ENCODE peak calls at places on chromosome 3, in four cellular contexts. T, L, D and G are unnamed samples. For H3K9me3, the result is how much of the 10 kb centered on the place peaks cover.

GRCh38 chr3:135895106-135895733 is 70.3 kb upstream of the PPP2R3A start:
- DNase-seq in D (peak), T (peak), L (peak), G (no peak)

GRCh38 chr3:72347819-72348319 is 500.4 kb downstream of the SHQ1 start:
- DNase-seq in T (peak), L (peak), D (peak), G (no peak)

GRCh38 chr3:65883614-65884013 is 155.1 kb downstream of the MAGI1 start:
- DNase-seq in D (no peak), T (no peak), L (no peak), G (no peak)

GRCh38 chr3:12875857-12876451 is 34.6 kb upstream of the RPL32 start:
- DNase-seq in T (peak), L (no peak), D (no peak), G (no peak)

GRCh38 chr3:192918275-192918588 is 576 bp upstream of the MB21D2 start:
- DNase-seq in D (no peak), T (no peak), L (no peak), G (no peak)

GRCh38 chr3:71083726-71084131 is 499.8 kb downstream of the FOXP1 start:
- DNase-seq in T (no peak), L (no peak), D (no peak), G (no peak)

GRCh38 chr3:25473246-25473645 is 45.2 kb downstream of the RARB start:
- DNase-seq in T (no peak), D (no peak), L (no peak), G (no peak)

GRCh38 chr3:159586587-159587202 is 401.9 kb upstream of the IL12A start:
- DNase-seq in T (peak), D (no peak), L (no peak), G (no peak)

GRCh38 chr3:132417695-132418520 is 606 bp downstream of the DNAJC13 start:
- DNase-seq in L (no peak), D (no peak), T (peak), G (no peak)

GRCh38 chr3:148727242-148727641 is 29.5 kb downstream of the AGTR1 start:
- DNase-seq in L (no peak), T (peak), D (no peak), G (no peak)

GRCh38 chr3:23648326-23648964 is 157.3 kb upstream of the UBE2E1 start:
- DNase-seq in D (no peak), T (no peak), L (no peak), G (no peak)

GRCh38 chr3:25633919-25634318 is 30.8 kb downstream of the TOP2B start:
- DNase-seq in T (no peak), D (no peak), L (no peak), G (no peak)

GRCh38 chr3:102454101-102454625 is 19.3 kb downstream of the ZPLD1 start:
- DNase-seq in L (no peak), T (no peak), D (no peak), G (no peak)

GRCh38 chr3:145623349-145623748 is 537.6 kb downstream of the PLOD2 start:
- DNase-seq in D (no peak), L (no peak), T (no peak), G (no peak)

GRCh38 chr3:4897765-4898453 is 81.3 kb upstream of the BHLHE40 start:
- DNase-seq in D (no peak), T (no peak), L (no peak), G (no peak)

GRCh38 chr3:63193647-63194046 is 84.5 kb upstream of the SYNPR start:
- DNase-seq in T (peak), D (no peak), L (no peak), G (no peak)

GRCh38 chr3:44468572-44469520 is 8.6 kb downstream of the ZNF445 start:
- DNase-seq in L (no peak), T (no peak), D (no peak), G (no peak)

GRCh38 chr3:130760922-130761321 is 14.3 kb upstream of the PIK3R4 start:
- DNase-seq in L (no peak), D (no peak), T (no peak), G (no peak)

GRCh38 chr3:38588276-38588971 is 61.1 kb downstream of the SCN5A start:
- DNase-seq in D (no peak), T (no peak), L (no peak), G (no peak)

DNA sequence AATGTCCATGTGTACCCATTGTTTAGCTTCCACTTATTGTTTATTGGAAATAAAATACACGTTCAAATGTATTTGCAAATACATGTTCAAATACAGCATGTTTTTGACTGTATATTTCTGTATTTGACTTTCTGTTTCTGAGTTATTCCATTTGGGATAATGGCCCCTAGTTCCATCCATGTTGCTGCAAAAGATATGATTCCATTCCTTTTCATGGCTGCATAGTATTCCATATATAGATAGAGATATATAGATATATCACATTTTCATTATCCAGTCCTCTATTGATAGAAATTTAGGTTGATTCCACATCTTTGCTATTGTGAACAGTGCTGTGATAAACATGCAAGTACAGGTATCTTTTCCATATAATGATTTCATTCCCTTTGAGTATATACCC is 241.4 kb upstream of the SOX2 start:
- DNase-seq in T (no peak), L (no peak), D (no peak), G (no peak)
- H3K9me3 ChIP-seq in T (under half), L (under half), D (under half), G (under half)

DNA sequence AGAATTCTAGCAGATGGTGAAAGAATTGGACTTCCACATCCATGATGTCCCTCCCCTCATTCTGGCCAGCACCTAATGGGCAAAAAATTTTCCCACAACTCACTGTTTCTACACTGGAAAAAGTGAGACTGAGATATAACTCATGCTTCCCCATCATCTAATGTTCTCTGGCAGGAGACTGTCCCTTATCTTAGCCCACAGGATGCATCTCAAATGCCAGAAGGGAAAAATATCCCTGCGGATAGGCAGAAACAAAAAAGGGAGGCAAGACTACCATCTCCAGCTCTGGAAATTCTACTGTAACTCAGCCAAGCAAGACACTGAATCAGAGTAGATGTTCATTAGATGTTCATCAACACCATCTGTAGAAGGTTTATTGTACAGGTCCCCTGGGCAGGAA is 58.6 kb downstream of the DLG1 start:
- DNase-seq in L (no peak), T (no peak), D (no peak), G (no peak)
- H3K9me3 ChIP-seq in L (under half), T (under half), D (under half), G (under half)

GRCh38 chr3:43014990-43015389 is 35.9 kb downstream of the GASK1A start:
- DNase-seq in D (no peak), L (no peak), T (no peak), G (no peak)

GRCh38 chr3:43013256-43013655 is 34.1 kb downstream of the GASK1A start:
- DNase-seq in D (no peak), T (no peak), L (no peak), G (no peak)

GRCh38 chr3:43014216-43014615 is 35.1 kb downstream of the GASK1A start:
- DNase-seq in D (no peak), L (no peak), T (no peak), G (no peak)

GRCh38 chr3:43012189-43012588 is 33.1 kb downstream of the GASK1A start:
- DNase-seq in T (no peak), D (no peak), L (peak), G (no peak)

GRCh38 chr3:43013743-43014155 is 34.6 kb downstream of the GASK1A start:
- DNase-seq in L (peak), T (no peak), D (no peak), G (no peak)
- H3K9me3 ChIP-seq in L (under half), T (under half), D (under half), G (under half)

GRCh38 chr3:118208642-118209041 is 826.0 kb downstream of the IGSF11 start:
- DNase-seq in L (no peak), T (no peak), D (no peak), G (no peak)

DNA sequence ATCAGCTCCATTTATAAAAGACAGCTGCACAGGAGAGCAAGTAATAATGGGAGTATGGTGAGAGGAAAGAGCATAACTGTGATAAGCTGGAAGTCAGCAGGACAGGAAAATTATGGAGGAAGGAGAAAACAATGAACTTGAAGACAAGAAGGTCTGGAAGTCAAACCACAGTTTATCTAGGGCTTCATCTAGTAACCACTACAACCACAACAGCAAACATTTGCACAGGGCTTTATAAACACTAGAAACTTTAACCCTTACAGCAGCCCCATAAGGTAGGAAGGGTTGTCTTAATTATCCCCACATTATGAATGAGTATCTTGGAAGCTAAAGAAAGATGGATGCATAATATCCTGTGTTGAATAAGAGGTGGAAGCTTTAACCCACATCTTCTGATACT is 820.8 kb downstream of the IGSF11 start:
- DNase-seq in L (no peak), T (no peak), D (no peak), G (no peak)
- H3K9me3 ChIP-seq in L (under half), T (under half), D (under half), G (under half)

DNA sequence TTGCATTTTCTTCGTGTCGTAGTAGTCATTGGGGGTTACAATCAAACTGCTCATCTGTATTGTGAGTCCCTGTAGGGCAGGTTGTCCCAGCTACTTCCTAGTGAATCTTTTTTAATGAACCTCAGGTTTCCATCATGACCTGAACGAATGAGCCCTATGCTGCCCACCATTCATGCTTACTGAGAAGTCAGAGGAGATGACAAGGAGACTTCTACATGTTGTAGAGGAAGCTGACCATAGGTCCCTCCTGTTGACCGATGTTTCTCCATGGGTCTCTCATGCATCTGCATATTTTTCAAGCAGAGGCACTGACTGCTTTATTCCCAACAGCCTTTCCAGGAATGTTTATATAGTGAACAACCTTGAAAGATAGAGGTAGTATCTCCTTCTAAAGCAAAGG is 5.0 kb upstream of the NME9 start:
- DNase-seq in D (no peak), L (no peak), T (no peak), G (no peak)
- H3K9me3 ChIP-seq in D (under half), L (under half), T (under half), G (under half)

GRCh38 chr3:110479676-110480075 is 591.9 kb upstream of the NECTIN3 start:
- DNase-seq in T (no peak), L (no peak), D (no peak), G (no peak)

GRCh38 chr3:110487840-110488239 is 583.8 kb upstream of the NECTIN3 start:
- DNase-seq in L (no peak), D (no peak), T (no peak), G (no peak)

GRCh38 chr3:110485389-110485788 is 586.2 kb upstream of the NECTIN3 start:
- DNase-seq in T (no peak), L (no peak), D (no peak), G (no peak)
- H3K9me3 ChIP-seq in T (under half), L (under half), D (under half), G (under half)

GRCh38 chr3:126749547-126749875 is 45.5 kb downstream of the CHCHD6 start:
- DNase-seq in D (no peak), L (no peak), T (no peak), G (no peak)
- H3K9me3 ChIP-seq in D (under half), L (under half), T (under half), G (under half)

GRCh38 chr3:78992400-78992799 is 775.4 kb downstream of the ROBO1 start:
- DNase-seq in T (no peak), L (no peak), D (no peak), G (no peak)

GRCh38 chr3:78992830-78993229 is 775.0 kb downstream of the ROBO1 start:
- DNase-seq in L (no peak), T (no peak), D (no peak), G (no peak)

GRCh38 chr3:78993375-78993774 is 774.4 kb downstream of the ROBO1 start:
- DNase-seq in T (no peak), L (no peak), D (no peak), G (no peak)

GRCh38 chr3:78994174-78995027 is 773.4 kb downstream of the ROBO1 start:
- DNase-seq in L (no peak), T (no peak), D (no peak), G (no peak)

GRCh38 chr3:78995087-78995486 is 772.7 kb downstream of the ROBO1 start:
- DNase-seq in L (no peak), D (no peak), T (no peak), G (no peak)
- H3K9me3 ChIP-seq in L (under half), D (under half), T (under half), G (under half)